ENCODE peak calls at places on chromosome 13, in seven cellular contexts. G is activated CD8-positive, alpha-beta T cell treated with anti-CD3 and anti-CD28 coated beads for 36 hours; J is naive thymus-derived CD8-positive, alpha-beta T cell; L is stimulated activated CD8-positive, alpha-beta memory T cell treated with anti-CD3 and anti-CD28 coated beads, Interleukin-7, amount 100 ng/mL, for 1 hour; Q is cardiac septum; N is fibroblast of lung; X is mammary epithelial cell. M is an unnamed sample.

GRCh38 chr13:72437458-72437857 is 290.0 kb downstream of the MZT1 start:
- DNase-seq in Q (no peak), G (no peak), X (peak), L (no peak), J (no peak), N (peak), M (no peak)

GRCh38 chr13:100497394-100497793 is 91.2 kb downstream of the GGACT start:
- DNase-seq in N (peak), L (no peak), X (no peak), Q (no peak), J (no peak), G (no peak), M (no peak)

GRCh38 chr13:51684076-51684475 is 99.8 kb downstream of the WDFY2 start:
- DNase-seq in X (no peak), Q (no peak), G (no peak), J (no peak), L (no peak), N (peak), M (no peak)

GRCh38 chr13:113083402-113084061 is 22.1 kb upstream of the F7 start:
- DNase-seq in X (no peak), G (no peak), Q (no peak), L (no peak), N (peak), J (no peak), M (no peak)

GRCh38 chr13:76751278-76751677 is 134.9 kb downstream of the KCTD12 start:
- DNase-seq in Q (no peak), G (no peak), N (no peak), X (no peak), L (no peak), J (no peak), M (no peak)

GRCh38 chr13:53254495-53254894 is 225.9 kb downstream of the OLFM4 start:
- DNase-seq in L (no peak), X (no peak), N (no peak), G (no peak), J (no peak), Q (no peak), M (no peak)

GRCh38 chr13:74206061-74206561 is 71.9 kb upstream of the KLF12 start:
- DNase-seq in X (peak), L (no peak), N (peak), G (no peak), Q (no peak), J (no peak), M (no peak)

GRCh38 chr13:91978571-91978970 is 580.1 kb downstream of the GPC5 start:
- DNase-seq in Q (no peak), X (no peak), L (no peak), G (no peak), N (no peak), J (no peak), M (no peak)

GRCh38 chr13:44819245-44819644 is 170.0 kb downstream of the NUFIP1 start:
- DNase-seq in G (peak), L (no peak), Q (no peak), J (no peak), N (peak), X (peak), M (no peak)

GRCh38 chr13:21868823-21869222 is 197.9 kb downstream of the FGF9 start:
- DNase-seq in J (no peak), L (no peak), X (no peak), Q (no peak), G (no peak), N (no peak), M (no peak)

GRCh38 chr13:26707122-26708006 is 53.2 kb downstream of the GPR12 start:
- DNase-seq in X (peak), Q (no peak), J (peak), G (peak), N (peak), L (no peak), M (no peak)

GRCh38 chr13:102721800-102722231 is 27.0 kb upstream of the METTL21C start:
- DNase-seq in N (peak), L (no peak), J (peak), Q (no peak), G (no peak), X (no peak), M (no peak)

GRCh38 chr13:44107357-44108121 is 227.8 kb downstream of the LACC1 start:
- DNase-seq in X (peak), N (no peak), Q (no peak), L (no peak), G (no peak), J (no peak), M (no peak)

GRCh38 chr13:83943530-83944279 is 61.4 kb upstream of the SLITRK1 start:
- DNase-seq in G (no peak), L (no peak), X (no peak), Q (no peak), J (no peak), N (no peak), M (no peak)

GRCh38 chr13:90709329-90709728 is 638.2 kb upstream of the MIR17HG start:
- DNase-seq in Q (no peak), G (no peak), L (no peak), J (no peak), X (no peak), N (no peak), M (no peak)

GRCh38 chr13:34611678-34612077 is 330.4 kb upstream of the NBEA start:
- DNase-seq in G (no peak), X (no peak), Q (no peak), J (no peak), L (no peak), N (peak), M (no peak)

GRCh38 chr13:39655569-39656324 is at the start of gene COG6:
- DNase-seq in Q (peak), N (peak), L (peak), G (peak), X (peak), J (peak), M (peak)

GRCh38 chr13:40485611-40486517 is 180.6 kb downstream of the FOXO1 start:
- DNase-seq in J (peak), L (peak), N (no peak), X (no peak), Q (no peak), G (peak), M (no peak)

GRCh38 chr13:111398715-111399299 is 78.4 kb downstream of the TEX29 start:
- DNase-seq in J (no peak), G (no peak), X (no peak), N (no peak), Q (peak), L (no peak), M (no peak)

GRCh38 chr13:21812192-21812626 is 141.3 kb downstream of the FGF9 start:
- DNase-seq in J (no peak), L (no peak), Q (no peak), N (no peak), G (no peak), X (peak), M (no peak)

GRCh38 chr13:73365681-73366080 is 306.9 kb downstream of the KLF5 start:
- DNase-seq in Q (no peak), N (no peak), L (no peak), G (no peak), X (peak), J (no peak), M (no peak)

GRCh38 chr13:24071423-24072075 is 89.0 kb upstream of the SPATA13 start:
- DNase-seq in X (peak), N (peak), G (no peak), J (no peak), Q (no peak), L (no peak), M (no peak)

GRCh38 chr13:113302940-113303339 is 5.9 kb downstream of the LAMP1 start:
- DNase-seq in N (no peak), L (no peak), J (no peak), Q (no peak), G (no peak), X (no peak), M (no peak)

GRCh38 chr13:98957731-98958442 is 20.0 kb downstream of the DOCK9 start:
- DNase-seq in X (no peak), N (no peak), L (no peak), Q (no peak), J (no peak), G (no peak), M (no peak)

GRCh38 chr13:24032252-24032651 is 128.3 kb upstream of the SPATA13 start:
- DNase-seq in X (no peak), N (peak), L (no peak), G (no peak), Q (no peak), J (no peak), M (no peak)

GRCh38 chr13:75666646-75667351 is 30.7 kb downstream of the LMO7 start:
- DNase-seq in J (no peak), Q (no peak), X (peak), L (no peak), N (peak), G (no peak), M (no peak)

GRCh38 chr13:75468098-75468497 is 13.9 kb downstream of the TBC1D4 start:
- DNase-seq in G (no peak), N (peak), X (no peak), L (no peak), J (no peak), Q (no peak), M (no peak)

GRCh38 chr13:36551445-36551844 is 119.2 kb downstream of the CCNA1 start:
- DNase-seq in L (no peak), J (no peak), X (no peak), G (no peak), Q (no peak), N (no peak), M (no peak)

GRCh38 chr13:80177327-80177726 is 163.6 kb downstream of the SPRY2 start:
- DNase-seq in G (no peak), J (no peak), L (no peak), X (peak), N (peak), Q (no peak), M (no peak)

GRCh38 chr13:77002590-77003190 is 10.8 kb downstream of the CLN5 start:
- DNase-seq in L (no peak), G (no peak), J (no peak), X (peak), Q (no peak), N (peak), M (no peak)

GRCh38 chr13:67769987-67770341 is 539.8 kb upstream of the PCDH9 start:
- DNase-seq in Q (no peak), L (no peak), J (no peak), G (no peak), X (no peak), N (no peak), M (no peak)